ENCODE peak calls at places on chromosomes 5 and 9, in seven cellular contexts. B is CD4-positive, alpha-beta T cell; L is coronary artery; I is prostate gland; V is nephron progenitor cell; Z is epithelial cell of esophagus; Y is progenitor cell of endocrine pancreas. H is an unnamed sample.

GRCh38 chr5:9608093-9608492 is 22.1 kb downstream of the TAS2R1 start:
- DNase-seq in Z (no peak), I (no peak), B (no peak), V (no peak), L (no peak), Y (no peak), H (no peak)

GRCh38 chr5:126900796-126901195 is 123.9 kb downstream of the LMNB1 start:
- DNase-seq in Z (no peak), B (no peak), L (no peak), V (no peak), Y (no peak), I (no peak), H (no peak)

GRCh38 chr9:29750062-29750461 is 2176.8 kb upstream of the C9orf72 start:
- DNase-seq in V (no peak), Y (no peak), Z (peak), L (no peak), I (no peak), B (no peak), H (no peak)

GRCh38 chr5:82641362-82641988 is 363.3 kb upstream of the RPS23 start:
- DNase-seq in Z (peak), V (peak), Y (no peak), B (no peak), L (peak), I (peak), H (no peak)

GRCh38 chr5:173311818-173312585 is 16.2 kb downstream of the STC2 start:
- DNase-seq in I (no peak), Z (no peak), L (no peak), V (no peak), Y (no peak), B (no peak), H (no peak)

GRCh38 chr9:91186311-91187101 is 175.2 kb downstream of the AUH start:
- DNase-seq in L (peak), I (no peak), V (no peak), B (no peak), Z (peak), Y (no peak), H (no peak)

GRCh38 chr9:99103909-99104458 is 929 bp upstream of the TGFBR1 start:
- DNase-seq in Z (peak), V (no peak), Y (no peak), B (no peak), L (no peak), I (peak), H (no peak)

GRCh38 chr5:127068771-127069330 is 4.5 kb downstream of the C5orf63 start:
- DNase-seq in Y (no peak), L (no peak), I (no peak), Z (peak), B (no peak), V (no peak), H (no peak)

GRCh38 chr5:167530548-167530947 is 760.9 kb upstream of the WWC1 start:
- DNase-seq in L (no peak), V (peak), Y (no peak), Z (no peak), I (no peak), B (no peak), H (no peak)

GRCh38 chr5:40755407-40756365 is at the start of gene TTC33:
- DNase-seq in B (peak), I (peak), L (peak), Y (peak), V (peak), Z (peak), H (peak)
- TF ChIP-seq CTCF in B (peak), I (peak), L (peak), Y (peak), V (peak), Z (peak), H (peak)

GRCh38 chr5:54090495-54091084 is 219.8 kb downstream of the ARL15 start:
- DNase-seq in Z (peak), Y (no peak), L (no peak), V (no peak), I (no peak), B (no peak), H (no peak)
- TF ChIP-seq CTCF in Z (peak), Y (peak), L (no peak), V (no peak), I (no peak), B (no peak), H (peak)

GRCh38 chr9:137960496-137960895 is 82.9 kb downstream of the CACNA1B start:
- DNase-seq in Y (no peak), B (no peak), Z (no peak), L (no peak), V (no peak), I (no peak), H (no peak)
- TF ChIP-seq CTCF in Y (peak), B (no peak), Z (no peak), L (no peak), V (peak), I (no peak), H (peak)

GRCh38 chr5:88833371-88834107 is 49.4 kb downstream of the MEF2C start:
- DNase-seq in V (no peak), Y (no peak), B (peak), L (peak), I (no peak), Z (peak), H (no peak)
- TF ChIP-seq CTCF in V (no peak), Y (no peak), B (no peak), L (no peak), I (no peak), Z (no peak), H (no peak)

GRCh38 chr5:133338504-133339355 is 273.6 kb downstream of the FSTL4 start:
- DNase-seq in Z (no peak), L (peak), Y (no peak), B (no peak), I (no peak), V (no peak), H (no peak)
- TF ChIP-seq CTCF in Z (no peak), L (no peak), Y (no peak), B (no peak), I (no peak), V (no peak), H (no peak)

GRCh38 chr9:136487672-136488071 is 4.8 kb upstream of the SEC16A start:
- DNase-seq in V (no peak), Y (no peak), I (no peak), B (no peak), L (no peak), Z (no peak), H (no peak)

GRCh38 chr9:136492978-136493522 is 10.2 kb upstream of the SEC16A start:
- DNase-seq in I (no peak), L (no peak), Z (no peak), B (no peak), V (no peak), Y (no peak), H (no peak)

GRCh38 chr9:136486823-136487620 is 4.2 kb upstream of the SEC16A start:
- DNase-seq in V (no peak), L (no peak), Y (no peak), I (no peak), B (no peak), Z (no peak), H (no peak)

GRCh38 chr9:136488247-136489214 is 5.7 kb upstream of the SEC16A start:
- DNase-seq in Y (peak), B (peak), V (peak), Z (peak), L (no peak), I (peak), H (no peak)

GRCh38 chr9:136489731-136490130 is 6.9 kb upstream of the SEC16A start:
- DNase-seq in Y (no peak), B (no peak), Z (no peak), I (no peak), V (no peak), L (no peak), H (no peak)
- TF ChIP-seq CTCF in Y (no peak), B (no peak), Z (peak), I (no peak), V (no peak), L (no peak), H (no peak)